ENCODE peak calls at places on chromosomes 13 and 19, in six cellular contexts. One of them, this sample, is unnamed.

GRCh38 chr19:50501568-50502475 is 9.2 kb downstream of the JOSD2 start:
- DNase-seq in ascending aorta: no peak
- DNase-seq in mesothelial cell of epicardium: no peak
- DNase-seq in small intestine: no peak
- DNase-seq in activated T-cell treated with anti-CD3 and anti-CD28 coated beads, Interleukin-2, amount 50 U/mL, for 72 hours: no peak
- DNase-seq in CD8-positive, alpha-beta memory T cell: no peak
- DNase-seq in this sample: no peak

GRCh38 chr13:95176611-95177259 is 124.5 kb downstream of the ABCC4 start:
- DNase-seq in ascending aorta: no peak
- DNase-seq in mesothelial cell of epicardium: no peak
- DNase-seq in small intestine: no peak
- DNase-seq in activated T-cell treated with anti-CD3 and anti-CD28 coated beads, Interleukin-2, amount 50 U/mL, for 72 hours: peak
- DNase-seq in CD8-positive, alpha-beta memory T cell: no peak
- DNase-seq in this sample: no peak

GRCh38 chr19:16112778-16113177 is 1.1 kb downstream of the RAB8A start:
- DNase-seq in ascending aorta: no peak
- DNase-seq in mesothelial cell of epicardium: no peak
- DNase-seq in small intestine: no peak
- DNase-seq in activated T-cell treated with anti-CD3 and anti-CD28 coated beads, Interleukin-2, amount 50 U/mL, for 72 hours: no peak
- DNase-seq in CD8-positive, alpha-beta memory T cell: no peak
- DNase-seq in this sample: no peak

GRCh38 chr19:55540619-55541018 is 3.7 kb upstream of the SBK2 start:
- DNase-seq in ascending aorta: no peak
- DNase-seq in mesothelial cell of epicardium: no peak
- DNase-seq in small intestine: no peak
- DNase-seq in activated T-cell treated with anti-CD3 and anti-CD28 coated beads, Interleukin-2, amount 50 U/mL, for 72 hours: no peak
- DNase-seq in CD8-positive, alpha-beta memory T cell: no peak
- DNase-seq in this sample: no peak

GRCh38 chr13:41456768-41457588 is at the start of gene RGCC:
- DNase-seq in ascending aorta: peak
- DNase-seq in mesothelial cell of epicardium: peak
- DNase-seq in small intestine: peak
- DNase-seq in activated T-cell treated with anti-CD3 and anti-CD28 coated beads, Interleukin-2, amount 50 U/mL, for 72 hours: peak
- DNase-seq in CD8-positive, alpha-beta memory T cell: peak
- DNase-seq in this sample: no peak

GRCh38 chr13:27446986-27447583 is 3.3 kb downstream of the MTIF3 start:
- DNase-seq in ascending aorta: no peak
- DNase-seq in mesothelial cell of epicardium: no peak
- DNase-seq in small intestine: no peak
- DNase-seq in activated T-cell treated with anti-CD3 and anti-CD28 coated beads, Interleukin-2, amount 50 U/mL, for 72 hours: no peak
- DNase-seq in CD8-positive, alpha-beta memory T cell: peak
- DNase-seq in this sample: no peak

GRCh38 chr13:45055198-45055901 is 65.0 kb upstream of the GTF2F2 start:
- DNase-seq in ascending aorta: no peak
- DNase-seq in mesothelial cell of epicardium: no peak
- DNase-seq in small intestine: peak
- DNase-seq in activated T-cell treated with anti-CD3 and anti-CD28 coated beads, Interleukin-2, amount 50 U/mL, for 72 hours: peak
- DNase-seq in CD8-positive, alpha-beta memory T cell: no peak
- DNase-seq in this sample: no peak

GRCh38 chr13:114063545-114064515 is 68.6 kb downstream of the RASA3 start:
- DNase-seq in ascending aorta: no peak
- DNase-seq in mesothelial cell of epicardium: no peak
- DNase-seq in small intestine: peak
- DNase-seq in activated T-cell treated with anti-CD3 and anti-CD28 coated beads, Interleukin-2, amount 50 U/mL, for 72 hours: peak
- DNase-seq in CD8-positive, alpha-beta memory T cell: no peak
- DNase-seq in this sample: no peak

GRCh38 chr13:108269601-108270328 is at the start of gene TNFSF13B:
- DNase-seq in ascending aorta: no peak
- DNase-seq in mesothelial cell of epicardium: no peak
- DNase-seq in small intestine: peak
- DNase-seq in activated T-cell treated with anti-CD3 and anti-CD28 coated beads, Interleukin-2, amount 50 U/mL, for 72 hours: peak
- DNase-seq in CD8-positive, alpha-beta memory T cell: peak
- DNase-seq in this sample: no peak

GRCh38 chr13:84096221-84096620 is 213.9 kb upstream of the SLITRK1 start:
- DNase-seq in ascending aorta: no peak
- DNase-seq in mesothelial cell of epicardium: no peak
- DNase-seq in small intestine: no peak
- DNase-seq in activated T-cell treated with anti-CD3 and anti-CD28 coated beads, Interleukin-2, amount 50 U/mL, for 72 hours: no peak
- DNase-seq in CD8-positive, alpha-beta memory T cell: no peak
- DNase-seq in this sample: no peak

GRCh38 chr19:11324079-11324661 is 15.3 kb downstream of the RAB3D start:
- DNase-seq in ascending aorta: peak
- DNase-seq in mesothelial cell of epicardium: peak
- DNase-seq in small intestine: peak
- DNase-seq in activated T-cell treated with anti-CD3 and anti-CD28 coated beads, Interleukin-2, amount 50 U/mL, for 72 hours: peak
- DNase-seq in CD8-positive, alpha-beta memory T cell: peak
- DNase-seq in this sample: no peak

GRCh38 chr19:18833849-18834643 is 2.3 kb downstream of the UPF1 start:
- DNase-seq in ascending aorta: no peak
- DNase-seq in mesothelial cell of epicardium: no peak
- DNase-seq in small intestine: peak
- DNase-seq in activated T-cell treated with anti-CD3 and anti-CD28 coated beads, Interleukin-2, amount 50 U/mL, for 72 hours: no peak
- DNase-seq in CD8-positive, alpha-beta memory T cell: no peak
- DNase-seq in this sample: no peak

GRCh38 chr19:56856822-56857221 is 16.3 kb upstream of the PEG3 start:
- DNase-seq in ascending aorta: no peak
- DNase-seq in mesothelial cell of epicardium: no peak
- DNase-seq in small intestine: no peak
- DNase-seq in activated T-cell treated with anti-CD3 and anti-CD28 coated beads, Interleukin-2, amount 50 U/mL, for 72 hours: no peak
- DNase-seq in CD8-positive, alpha-beta memory T cell: no peak
- DNase-seq in this sample: no peak

GRCh38 chr19:58476498-58477015 is 405 bp downstream of the ZNF446 start:
- DNase-seq in ascending aorta: no peak
- DNase-seq in mesothelial cell of epicardium: no peak
- DNase-seq in small intestine: no peak
- DNase-seq in activated T-cell treated with anti-CD3 and anti-CD28 coated beads, Interleukin-2, amount 50 U/mL, for 72 hours: peak
- DNase-seq in CD8-positive, alpha-beta memory T cell: no peak
- DNase-seq in this sample: no peak

GRCh38 chr19:19224852-19225494 is 13.2 kb downstream of the NCAN start:
- DNase-seq in ascending aorta: no peak
- DNase-seq in mesothelial cell of epicardium: peak
- DNase-seq in small intestine: peak
- DNase-seq in activated T-cell treated with anti-CD3 and anti-CD28 coated beads, Interleukin-2, amount 50 U/mL, for 72 hours: peak
- DNase-seq in CD8-positive, alpha-beta memory T cell: peak
- DNase-seq in this sample: no peak

GRCh38 chr13:101709952-101710351 is 257.5 kb downstream of the ITGBL1 start:
- DNase-seq in ascending aorta: no peak
- DNase-seq in mesothelial cell of epicardium: no peak
- DNase-seq in small intestine: no peak
- DNase-seq in activated T-cell treated with anti-CD3 and anti-CD28 coated beads, Interleukin-2, amount 50 U/mL, for 72 hours: no peak
- DNase-seq in CD8-positive, alpha-beta memory T cell: no peak
- DNase-seq in this sample: no peak

GRCh38 chr13:40576369-40576768 is 90.1 kb downstream of the FOXO1 start:
- DNase-seq in ascending aorta: no peak
- DNase-seq in mesothelial cell of epicardium: no peak
- DNase-seq in small intestine: no peak
- DNase-seq in activated T-cell treated with anti-CD3 and anti-CD28 coated beads, Interleukin-2, amount 50 U/mL, for 72 hours: no peak
- DNase-seq in CD8-positive, alpha-beta memory T cell: no peak
- DNase-seq in this sample: no peak

GRCh38 chr13:73338389-73338788 is 279.6 kb downstream of the KLF5 start:
- DNase-seq in ascending aorta: no peak
- DNase-seq in mesothelial cell of epicardium: no peak
- DNase-seq in small intestine: no peak
- DNase-seq in activated T-cell treated with anti-CD3 and anti-CD28 coated beads, Interleukin-2, amount 50 U/mL, for 72 hours: no peak
- DNase-seq in CD8-positive, alpha-beta memory T cell: no peak
- DNase-seq in this sample: no peak

GRCh38 chr13:100139822-100140221 is 50.9 kb downstream of the PCCA start:
- DNase-seq in ascending aorta: no peak
- DNase-seq in mesothelial cell of epicardium: no peak
- DNase-seq in small intestine: no peak
- DNase-seq in activated T-cell treated with anti-CD3 and anti-CD28 coated beads, Interleukin-2, amount 50 U/mL, for 72 hours: no peak
- DNase-seq in CD8-positive, alpha-beta memory T cell: no peak
- DNase-seq in this sample: no peak

GRCh38 chr19:33317522-33317921 is 15.2 kb upstream of the CEBPA start:
- DNase-seq in ascending aorta: no peak
- DNase-seq in mesothelial cell of epicardium: no peak
- DNase-seq in small intestine: peak
- DNase-seq in activated T-cell treated with anti-CD3 and anti-CD28 coated beads, Interleukin-2, amount 50 U/mL, for 72 hours: no peak
- DNase-seq in CD8-positive, alpha-beta memory T cell: no peak
- DNase-seq in this sample: no peak

GRCh38 chr19:34676697-34677385 is at the start of gene SCGB2B2:
- DNase-seq in ascending aorta: peak
- DNase-seq in mesothelial cell of epicardium: no peak
- DNase-seq in small intestine: no peak
- DNase-seq in activated T-cell treated with anti-CD3 and anti-CD28 coated beads, Interleukin-2, amount 50 U/mL, for 72 hours: no peak
- DNase-seq in CD8-positive, alpha-beta memory T cell: no peak
- DNase-seq in this sample: peak

GRCh38 chr19:36141039-36141914 is 1.4 kb downstream of the CAPNS1 start:
- DNase-seq in ascending aorta: peak
- DNase-seq in mesothelial cell of epicardium: peak
- DNase-seq in small intestine: peak
- DNase-seq in activated T-cell treated with anti-CD3 and anti-CD28 coated beads, Interleukin-2, amount 50 U/mL, for 72 hours: peak
- DNase-seq in CD8-positive, alpha-beta memory T cell: peak
- DNase-seq in this sample: peak

GRCh38 chr13:66341978-66342377 is 888.2 kb downstream of the PCDH9 start:
- DNase-seq in ascending aorta: no peak
- DNase-seq in mesothelial cell of epicardium: no peak
- DNase-seq in small intestine: no peak
- DNase-seq in activated T-cell treated with anti-CD3 and anti-CD28 coated beads, Interleukin-2, amount 50 U/mL, for 72 hours: no peak
- DNase-seq in CD8-positive, alpha-beta memory T cell: no peak
- DNase-seq in this sample: no peak

GRCh38 chr13:68056816-68057710 is 826.9 kb upstream of the PCDH9 start:
- DNase-seq in ascending aorta: no peak
- DNase-seq in mesothelial cell of epicardium: no peak
- DNase-seq in small intestine: no peak
- DNase-seq in activated T-cell treated with anti-CD3 and anti-CD28 coated beads, Interleukin-2, amount 50 U/mL, for 72 hours: no peak
- DNase-seq in CD8-positive, alpha-beta memory T cell: no peak
- DNase-seq in this sample: no peak

GRCh38 chr13:47454986-47455385 is 546.1 kb downstream of the SUCLA2 start:
- DNase-seq in ascending aorta: no peak
- DNase-seq in mesothelial cell of epicardium: no peak
- DNase-seq in small intestine: no peak
- DNase-seq in activated T-cell treated with anti-CD3 and anti-CD28 coated beads, Interleukin-2, amount 50 U/mL, for 72 hours: no peak
- DNase-seq in CD8-positive, alpha-beta memory T cell: no peak
- DNase-seq in this sample: no peak

GRCh38 chr19:58563034-58563573 is 4.7 kb upstream of the UBE2M start:
- DNase-seq in ascending aorta: no peak
- DNase-seq in mesothelial cell of epicardium: no peak
- DNase-seq in small intestine: peak
- DNase-seq in activated T-cell treated with anti-CD3 and anti-CD28 coated beads, Interleukin-2, amount 50 U/mL, for 72 hours: peak
- DNase-seq in CD8-positive, alpha-beta memory T cell: no peak
- DNase-seq in this sample: no peak